ENCODE peak calls at places on chromosomes 12 and 14, in seven cellular contexts. K is MM.1S, A is fibroblast of lung, I is hepatocyte, H is OCI-LY7, N is GM23248, L is neuronal stem cell. T is an unnamed sample.

GRCh38 chr12:131636940-131637750 is 73.7 kb upstream of the SFSWAP start:
- DNase-seq in L (no peak), A (no peak), I (no peak), N (no peak), K (no peak), H (no peak), T (no peak)

GRCh38 chr14:70073924-70074566 is 114.7 kb downstream of the SLC8A3 start:
- DNase-seq in L (peak), H (peak), N (peak), I (peak), K (peak), A (peak), T (peak)

GRCh38 chr14:63563370-63564026 is 20.3 kb upstream of the PPP2R5E start:
- DNase-seq in K (no peak), I (peak), L (no peak), H (no peak), N (peak), A (peak), T (no peak)

GRCh38 chr12:88185988-88186387 is 43.9 kb downstream of the TMTC3 start:
- DNase-seq in H (no peak), A (peak), L (no peak), N (peak), K (no peak), I (no peak), T (no peak)

GRCh38 chr12:102959391-102959790 is 1.9 kb downstream of the ASCL1 start:
- DNase-seq in N (no peak), I (no peak), L (no peak), H (no peak), K (no peak), A (no peak), T (no peak)

GRCh38 chr12:121858662-121859572 is at the start of gene HPD:
- DNase-seq in N (peak), K (no peak), L (no peak), I (peak), A (peak), H (no peak), T (peak)

GRCh38 chr14:100374270-100374669 is 51.1 kb downstream of the SLC25A47 start:
- DNase-seq in H (no peak), I (no peak), K (no peak), A (no peak), L (no peak), N (no peak), T (no peak)

GRCh38 chr12:105960319-105961076 is 178.3 kb downstream of the NUAK1 start:
- DNase-seq in N (peak), A (peak), I (peak), H (no peak), K (no peak), L (no peak), T (no peak)

GRCh38 chr14:75425443-75425842 is 2.4 kb upstream of the JDP2 start:
- DNase-seq in H (no peak), L (no peak), K (no peak), N (no peak), I (no peak), A (no peak), T (no peak)

GRCh38 chr12:38892090-38892786 is 13.2 kb downstream of the CPNE8 start:
- DNase-seq in N (peak), A (peak), I (peak), K (no peak), L (no peak), H (no peak), T (peak)

GRCh38 chr12:3315201-3315661 is 175.8 kb upstream of the PRMT8 start:
- DNase-seq in N (peak), I (no peak), L (no peak), H (no peak), K (no peak), A (peak), T (no peak)

GRCh38 chr12:129911437-129912049 is 7.7 kb upstream of the TMEM132D start:
- DNase-seq in K (no peak), L (peak), A (peak), I (peak), N (peak), H (peak), T (peak)

GRCh38 chr14:30005114-30005698 is 77.6 kb upstream of the PRKD1 start:
- DNase-seq in H (no peak), K (peak), L (peak), N (peak), I (peak), A (peak), T (peak)

GRCh38 chr12:30753761-30754382 is 879 bp downstream of the CAPRIN2 start:
- DNase-seq in L (no peak), H (peak), N (peak), A (peak), K (peak), I (peak), T (no peak)

GRCh38 chr12:26124491-26125450 is at the start of gene BHLHE41:
- DNase-seq in A (peak), K (peak), N (peak), L (peak), I (peak), H (no peak), T (no peak)

GRCh38 chr12:114408881-114409795 is 3.2 kb upstream of the TBX5 start:
- DNase-seq in K (no peak), A (no peak), N (peak), L (peak), I (no peak), H (no peak), T (no peak)

GRCh38 chr14:71705460-71705859 is 226.8 kb upstream of the RGS6 start:
- DNase-seq in K (no peak), L (no peak), A (peak), N (peak), H (no peak), I (no peak), T (no peak)

GRCh38 chr14:91416744-91417133 is 881 bp downstream of the CCDC88C start:
- DNase-seq in I (no peak), A (no peak), L (no peak), N (no peak), K (no peak), H (peak), T (no peak)

GRCh38 chr14:34593740-34594375 is 36.1 kb downstream of the SNX6 start:
- DNase-seq in L (no peak), K (no peak), N (peak), H (no peak), A (peak), I (no peak), T (no peak)

GRCh38 chr12:56723889-56724659 is 1.0 kb downstream of the NACA start:
- DNase-seq in H (peak), N (peak), A (peak), K (peak), I (peak), L (no peak), T (peak)

GRCh38 chr12:132523576-132524331 is 33.8 kb downstream of the FBRSL1 start:
- DNase-seq in L (peak), K (no peak), N (peak), I (peak), H (peak), A (no peak), T (peak)

GRCh38 chr12:46702581-46703344 is 123.0 kb downstream of the SLC38A4 start:
- DNase-seq in N (peak), A (peak), H (no peak), K (no peak), I (no peak), L (peak), T (no peak)

GRCh38 chr12:39123580-39123979 is 218.2 kb upstream of the CPNE8 start:
- DNase-seq in L (no peak), N (no peak), K (no peak), I (no peak), A (peak), H (no peak), T (no peak)

GRCh38 chr14:93042968-93043940 is 72.5 kb downstream of the ITPK1 start:
- DNase-seq in A (peak), L (no peak), I (peak), K (no peak), H (no peak), N (peak), T (peak)

GRCh38 chr14:103130965-103131364 is 7.7 kb downstream of the TNFAIP2 start:
- DNase-seq in N (peak), I (peak), H (no peak), L (no peak), A (peak), K (no peak), T (no peak)

GRCh38 chr12:6188954-6189353 is 11.2 kb upstream of the CD9 start:
- DNase-seq in L (no peak), H (peak), I (no peak), N (no peak), A (no peak), K (no peak), T (no peak)

GRCh38 chr14:104140213-104140462 is 1.8 kb downstream of the KIF26A start:
- DNase-seq in K (no peak), L (no peak), N (no peak), I (no peak), H (no peak), A (no peak), T (no peak)

GRCh38 chr12:33671676-33672075 is 232.1 kb upstream of the SYT10 start:
- DNase-seq in L (no peak), H (no peak), I (no peak), K (no peak), N (no peak), A (no peak), T (no peak)

GRCh38 chr12:33669349-33669748 is 229.7 kb upstream of the SYT10 start:
- DNase-seq in H (no peak), A (no peak), I (no peak), K (no peak), N (no peak), L (no peak), T (no peak)

GRCh38 chr12:33672879-33673577 is 233.4 kb upstream of the SYT10 start:
- DNase-seq in K (no peak), N (no peak), A (no peak), I (no peak), L (no peak), H (no peak), T (no peak)

DNA sequence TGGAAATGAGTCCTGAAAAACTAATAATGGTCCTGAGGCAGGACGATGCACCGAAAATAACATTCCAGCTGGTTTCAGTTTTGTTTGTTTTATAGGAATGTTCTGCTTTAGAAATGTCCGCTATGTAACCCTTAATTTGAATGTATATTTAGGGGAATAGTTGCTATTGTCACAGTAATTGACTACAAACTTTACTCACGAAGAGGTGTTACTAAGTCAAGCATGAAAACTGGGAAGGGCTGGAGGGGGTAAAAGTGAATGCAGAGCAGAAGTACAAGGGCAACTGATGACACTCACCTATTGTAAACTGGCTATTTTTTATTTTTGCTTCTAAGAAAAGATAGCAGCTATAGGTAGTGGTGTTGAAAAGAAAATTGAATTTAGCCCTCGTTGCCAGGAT is 230.7 kb upstream of the SYT10 start:
- DNase-seq in N (no peak), L (no peak), H (no peak), I (no peak), A (no peak), K (no peak), T (no peak)
- H2AFZ ChIP-seq in N (no peak), L (no peak), H (no peak), I (no peak), A (no peak), K (no peak), T (no peak)

DNA sequence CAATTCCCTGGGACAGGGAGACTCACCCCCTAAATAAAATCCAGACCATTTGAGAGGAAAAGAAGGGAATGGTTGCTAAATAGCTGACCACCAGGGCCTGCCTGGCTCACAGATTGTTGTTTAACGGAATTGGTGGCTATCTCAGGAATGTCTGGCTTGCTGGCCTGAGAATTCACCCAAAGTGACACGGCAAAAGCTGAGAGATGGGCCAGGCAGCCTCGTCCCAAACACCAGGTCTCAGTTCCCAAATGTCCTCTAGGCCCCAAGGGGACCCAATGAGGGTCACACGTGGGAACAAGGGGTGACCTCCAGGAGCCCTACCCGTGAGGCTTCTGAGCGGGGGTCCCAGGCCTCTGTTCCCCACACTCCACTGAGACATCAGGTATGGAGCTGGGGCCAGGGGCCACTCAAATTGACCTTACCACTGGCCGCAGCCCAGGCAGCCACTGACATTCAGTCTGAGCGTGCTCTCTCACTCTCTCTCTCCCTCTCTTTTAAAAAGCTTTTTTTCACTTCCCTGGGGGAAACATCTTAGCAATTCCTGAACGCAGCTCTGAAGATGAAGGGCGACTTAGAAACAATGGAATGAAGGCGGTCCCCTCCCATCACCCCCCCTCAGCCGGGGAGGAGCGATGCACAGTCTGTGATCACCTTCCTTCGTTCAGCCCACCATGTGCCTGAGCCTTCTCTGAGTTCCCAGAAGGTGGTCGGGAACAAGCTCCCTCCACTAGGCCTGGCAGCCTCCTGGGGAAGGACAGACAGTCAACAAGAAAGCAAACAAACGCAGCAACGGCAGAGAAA is 131.2 kb downstream of the SCARB1 start:
- DNase-seq in K (no peak), I (no peak), H (no peak), A (peak), L (no peak), N (no peak), T (no peak)
- H3K4me2 ChIP-seq in K (no peak), I (no peak), H (no peak), A (no peak), L (no peak), N (no peak), T (peak)

DNA sequence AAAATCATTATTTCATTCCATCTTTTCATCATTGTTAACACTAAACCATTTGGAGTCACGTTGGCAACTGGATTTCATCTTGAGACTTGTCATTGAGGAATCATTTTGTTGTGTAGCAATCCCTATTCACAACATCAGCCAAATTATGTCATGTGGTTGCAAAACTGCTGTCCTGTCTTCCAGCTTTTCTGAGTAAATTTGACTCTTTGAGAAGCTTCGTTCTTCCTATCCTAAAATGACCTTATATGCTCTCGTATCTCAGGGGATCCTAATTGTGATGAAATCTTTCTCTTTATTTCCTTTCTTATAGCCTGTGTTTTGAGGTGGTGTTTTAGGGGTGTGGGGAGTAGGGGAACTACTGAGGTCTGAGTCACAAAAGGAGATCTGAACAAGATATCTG is 30.6 kb upstream of the KICS2 start:
- DNase-seq in H (no peak), K (no peak), A (no peak), N (peak), L (no peak), I (no peak), T (no peak)
- H2AFZ ChIP-seq in H (no peak), K (no peak), A (no peak), N (peak), L (no peak), I (no peak), T (no peak)

DNA sequence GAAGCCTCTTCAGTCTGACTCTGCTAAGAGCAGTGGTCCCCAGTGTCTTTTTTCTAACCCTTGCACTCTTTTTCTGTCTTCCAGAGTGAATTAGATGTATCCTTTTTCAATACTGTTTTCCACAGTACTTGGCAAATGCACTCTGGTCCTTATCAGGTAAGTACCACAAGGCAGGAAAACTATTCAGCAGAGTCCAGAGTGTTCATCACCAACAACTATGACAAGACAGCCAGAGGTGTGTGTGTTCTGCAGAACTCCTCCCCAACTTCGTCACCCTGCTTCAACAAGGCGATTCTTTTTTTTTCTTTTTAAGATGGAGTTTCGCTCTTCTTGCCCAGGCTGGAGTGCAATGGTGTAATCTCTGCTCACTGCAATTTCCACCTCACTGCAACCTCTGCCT is 54.3 kb upstream of the STRN3 start:
- DNase-seq in K (no peak), N (no peak), I (no peak), L (no peak), A (no peak), H (no peak), T (no peak)
- H3K4me2 ChIP-seq in K (no peak), N (no peak), I (no peak), L (no peak), A (no peak), H (no peak), T (no peak)

DNA sequence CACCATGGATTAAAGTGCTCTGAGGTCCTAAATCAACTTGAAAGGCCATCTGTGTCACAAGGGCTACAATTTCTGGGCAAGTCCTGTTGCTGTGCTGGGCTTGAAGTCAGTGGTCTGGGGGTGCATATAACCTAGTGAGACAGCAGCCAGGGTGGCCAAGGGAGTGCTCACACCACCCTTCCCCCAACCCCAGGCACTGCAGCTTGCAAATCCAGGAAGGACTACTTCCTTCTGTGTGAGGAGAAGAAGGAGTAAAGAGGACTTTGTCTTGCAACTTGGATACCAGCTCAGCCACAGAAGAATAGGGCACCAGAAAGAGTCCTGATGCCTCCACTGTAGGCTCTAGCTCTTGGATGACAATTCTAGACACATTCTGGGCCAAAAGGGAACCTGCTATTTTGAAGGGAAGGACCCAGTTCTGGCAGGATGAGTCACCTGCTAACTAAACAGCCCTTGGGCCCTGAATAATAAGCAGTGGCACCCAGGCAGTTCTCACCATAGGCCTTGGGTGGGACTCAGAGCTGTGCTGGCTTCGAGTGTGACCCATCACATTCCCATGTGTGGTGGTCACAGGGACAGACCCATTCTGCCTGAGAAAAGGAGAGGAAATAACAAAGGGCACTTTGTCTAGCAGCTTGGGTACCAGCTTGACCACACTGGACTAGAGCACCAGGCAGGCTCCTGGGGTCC is 32.6 kb upstream of the DHRS7 start:
- DNase-seq in I (no peak), K (no peak), A (no peak), L (no peak), N (no peak), H (no peak), T (no peak)
- H2AFZ ChIP-seq in I (no peak), K (no peak), A (no peak), L (no peak), N (no peak), H (peak), T (no peak)

GRCh38 chr14:24286996-24287395 is 12.6 kb downstream of the DHRS1 start:
- DNase-seq in I (no peak), N (no peak), H (no peak), A (no peak), L (no peak), K (no peak), T (no peak)
- H3K4me2 ChIP-seq in I (no peak), N (no peak), H (no peak), A (no peak), L (no peak), K (no peak), T (no peak)

GRCh38 chr12:117768860-117769259 is 199.9 kb downstream of the KSR2 start:
- DNase-seq in H (no peak), L (no peak), A (no peak), I (no peak), K (no peak), N (no peak), T (no peak)
- H2AFZ ChIP-seq in H (no peak), L (no peak), A (no peak), I (no peak), K (no peak), N (no peak), T (no peak)

GRCh38 chr14:99271288-99271941 is 582 bp downstream of the BCL11B start:
- DNase-seq in L (no peak), I (no peak), K (no peak), N (no peak), A (no peak), H (no peak), T (no peak)

GRCh38 chr14:99272669-99273024 is 650 bp upstream of the BCL11B start:
- DNase-seq in H (no peak), N (no peak), K (no peak), L (no peak), A (no peak), I (no peak), T (no peak)

GRCh38 chr14:99273025-99273723 is 1.2 kb upstream of the BCL11B start:
- DNase-seq in A (peak), I (peak), K (no peak), L (no peak), N (peak), H (no peak), T (peak)

GRCh38 chr14:99270491-99271287 is 1.3 kb downstream of the BCL11B start:
- DNase-seq in H (no peak), I (peak), N (peak), A (no peak), L (no peak), K (no peak), T (no peak)

GRCh38 chr14:99271951-99272668 is at the start of gene BCL11B:
- DNase-seq in H (peak), N (peak), L (no peak), A (peak), I (peak), K (peak), T (peak)
- H3K4me2 ChIP-seq in H (no peak), N (peak), L (peak), A (peak), I (peak), K (peak), T (peak)